ENCODE peak calls at places on chromosome 11, in eight cellular contexts. W is uterus, X is dorsolateral prefrontal cortex, N is Peyer's patch, V is cardiac fibroblast, L is sigmoid colon, E is A673, S is astrocyte. Y is an unnamed sample.

GRCh38 chr11:131713529-131714134 is 343.2 kb downstream of the NTM start:
- DNase-seq in W (no peak), X (no peak), N (no peak), V (no peak), L (no peak), E (no peak), S (no peak), Y (no peak)

GRCh38 chr11:62540804-62541671 is 5.6 kb downstream of the AHNAK start:
- DNase-seq in W (peak; percentile 62), X (no peak), N (peak; percentile 74), V (no peak), L (peak; percentile 75), E (no peak), S (no peak), Y (no peak)

GRCh38 chr11:126943319-126943718 is 57.3 kb downstream of the KIRREL3 start:
- DNase-seq in W (no peak), X (no peak), N (no peak), V (no peak), L (no peak), E (no peak), S (no peak), Y (no peak)

GRCh38 chr11:35932641-35933571 is 11.0 kb upstream of the LDLRAD3 start:
- DNase-seq in W (no peak), X (no peak), N (no peak), V (peak; percentile 33), L (no peak), E (no peak), S (no peak), Y (peak; percentile 16)

GRCh38 chr11:22677153-22677890 is 10.9 kb downstream of the GAS2 start:
- DNase-seq in W (no peak), X (no peak), N (no peak), V (no peak), L (no peak), E (no peak), S (no peak), Y (no peak)

GRCh38 chr11:118658372-118659313 is 20.8 kb downstream of the TREH start:
- DNase-seq in W (no peak), X (no peak), N (no peak), V (no peak), L (no peak), E (no peak), S (no peak), Y (no peak)

GRCh38 chr11:2298795-2299747 is 2.6 kb downstream of the C11orf21 start:
- DNase-seq in W (no peak), X (no peak), N (peak; percentile 54), V (peak; percentile 23), L (no peak), E (no peak), S (no peak), Y (no peak)

GRCh38 chr11:66281001-66281400 is 3.0 kb downstream of the CNIH2 start:
- DNase-seq in W (no peak), X (no peak), N (no peak), V (no peak), L (no peak), E (no peak), S (no peak), Y (no peak)

GRCh38 chr11:47460571-47461235 is 11.8 kb upstream of the RAPSN start:
- DNase-seq in W (no peak), X (no peak), N (no peak), V (no peak), L (no peak), E (no peak), S (no peak), Y (no peak)

GRCh38 chr11:18715476-18715875 is 10.5 kb downstream of the IGSF22 start:
- DNase-seq in W (no peak), X (no peak), N (no peak), V (no peak), L (no peak), E (no peak), S (no peak), Y (no peak)

DNA sequence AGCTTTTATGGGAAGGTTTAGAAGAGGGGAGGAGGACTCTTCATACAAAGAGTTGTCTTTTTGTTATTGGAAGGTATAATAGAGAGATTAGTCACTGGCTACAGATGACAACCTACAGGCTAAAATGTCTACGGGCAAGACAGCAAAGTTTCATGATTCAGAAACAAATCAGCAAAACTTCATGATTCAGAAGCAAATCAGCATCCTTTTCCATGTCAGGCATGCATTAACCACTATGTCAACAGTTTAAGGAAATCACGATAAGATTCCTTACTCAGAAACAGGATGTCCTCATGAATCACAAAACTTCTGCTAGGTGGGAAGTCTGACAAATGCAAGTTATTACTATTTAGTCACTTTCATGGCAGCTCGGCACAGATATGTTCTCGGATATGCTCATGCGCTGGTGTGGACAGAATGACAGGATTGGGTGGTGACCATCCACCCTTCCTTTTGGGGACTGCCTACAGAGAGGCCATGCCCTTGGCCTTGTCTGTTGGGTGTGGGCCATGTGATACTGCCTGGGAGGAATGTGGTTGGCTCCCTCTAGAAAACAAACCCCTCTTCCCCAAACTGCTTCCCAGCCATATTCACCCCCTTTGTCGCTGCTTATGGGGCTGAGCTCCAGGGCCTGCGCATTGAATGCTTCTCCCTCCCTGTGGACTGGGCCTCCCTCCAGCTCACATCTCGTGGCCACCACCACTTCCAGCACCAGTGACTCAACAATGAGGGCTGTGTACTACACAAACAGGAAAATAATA is 10.2 kb downstream of the C11orf91 start:
- DNase-seq in W (peak; percentile 76), X (peak; percentile 43), N (peak; percentile 58), V (peak; percentile 94), L (peak; percentile 89), E (no peak), S (peak; percentile 100), Y (peak; percentile 99)
- H3K4me3 ChIP-seq in W (no peak overlapping the region), X (no peak overlapping the region), N (no peak overlapping the region), V (no peak overlapping the region), L (no peak overlapping the region), E (no peak overlapping the region), S (no peak overlapping the region), Y (no peak overlapping the region)

DNA sequence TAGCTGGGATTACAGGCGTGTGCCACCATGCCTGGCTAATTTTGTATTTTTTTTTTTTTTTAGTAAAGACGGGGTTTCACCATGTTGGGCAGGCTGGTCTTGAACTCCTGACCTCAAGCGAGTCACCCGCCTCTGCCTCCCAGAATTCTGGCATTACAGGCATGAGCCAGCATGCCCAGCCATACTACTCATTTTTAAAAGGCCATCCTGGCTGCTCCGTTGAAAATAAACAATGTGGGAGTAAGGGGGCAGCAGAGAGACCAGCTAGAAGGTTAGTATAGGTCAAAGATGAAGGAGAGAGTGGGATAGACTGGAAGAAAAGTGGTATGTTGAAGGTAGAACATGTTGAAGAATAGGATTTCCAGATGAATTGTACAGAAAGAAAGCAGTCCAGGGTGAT is 17.6 kb upstream of the LIN7C start:
- DNase-seq in W (no peak), X (no peak), N (no peak), V (peak; percentile 38), L (no peak), E (peak; percentile 42), S (peak; percentile 42), Y (peak; percentile 30)
- TF ChIP-seq CTCF in W (no peak), X (no peak), N (no peak), V (peak; percentile 34), L (no peak), E (peak; percentile 52), S (peak; percentile 12), Y (peak; percentile 33)

GRCh38 chr11:69014084-69014935 is 1.3 kb upstream of the MRGPRF start:
- DNase-seq in W (peak; percentile 91), X (no peak), N (peak; percentile 72), V (no peak), L (peak; percentile 96), E (no peak), S (no peak), Y (no peak)
- H3K4me3 ChIP-seq in W (peak overlapping the region; percentile 61), X (peak overlapping the region; percentile 46), N (peak overlapping the region; percentile 57), V (no peak overlapping the region), L (peak overlapping the region; percentile 75), E (peak overlapping the region; percentile 36), S (no peak overlapping the region), Y (no peak overlapping the region)

GRCh38 chr11:19905280-19905853 is 192.7 kb downstream of the NAV2 start:
- DNase-seq in W (no peak), X (no peak), N (no peak), V (peak; percentile 80), L (no peak), E (peak; percentile 28), S (peak; percentile 50), Y (peak; percentile 79)
- TF ChIP-seq CTCF in W (peak; percentile 46), X (peak; percentile 64), N (peak; percentile 52), V (peak; percentile 49), L (peak; percentile 61), E (peak; percentile 60), S (peak; percentile 61), Y (peak; percentile 63)

GRCh38 chr11:75814369-75814685 is 683 bp upstream of the UVRAG start:
- DNase-seq in W (no peak), X (no peak), N (no peak), V (no peak), L (no peak), E (no peak), S (no peak), Y (no peak)

GRCh38 chr11:75814686-75815344 is at the start of gene UVRAG:
- DNase-seq in W (peak; percentile 99), X (peak; percentile 98), N (peak; percentile 99), V (peak; percentile 100), L (peak; percentile 99), E (peak; percentile 99), S (peak; percentile 99), Y (peak; percentile 100)

GRCh38 chr11:75813126-75813525 is 1.9 kb upstream of the UVRAG start:
- DNase-seq in W (no peak), X (no peak), N (peak; percentile 35), V (no peak), L (no peak), E (no peak), S (no peak), Y (no peak)

GRCh38 chr11:75812542-75813040 is 2.4 kb upstream of the UVRAG start:
- DNase-seq in W (no peak), X (no peak), N (peak; percentile 29), V (no peak), L (no peak), E (no peak), S (no peak), Y (no peak)

GRCh38 chr11:75813622-75814039 is 1.4 kb upstream of the UVRAG start:
- DNase-seq in W (no peak), X (no peak), N (no peak), V (peak; percentile 37), L (no peak), E (no peak), S (peak; percentile 23), Y (no peak)
- H3K4me3 ChIP-seq in W (no peak overlapping the region), X (peak overlapping the region; percentile 71), N (no peak overlapping the region), V (no peak overlapping the region), L (no peak overlapping the region), E (no peak overlapping the region), S (no peak overlapping the region), Y (no peak overlapping the region)

GRCh38 chr11:85114786-85115185 is 512.4 kb downstream of the DLG2 start:
- DNase-seq in W (no peak), X (no peak), N (no peak), V (no peak), L (no peak), E (no peak), S (peak; percentile 2), Y (no peak)

GRCh38 chr11:85118151-85118550 is 509.0 kb downstream of the DLG2 start:
- DNase-seq in W (no peak), X (no peak), N (no peak), V (no peak), L (no peak), E (no peak), S (peak; percentile 33), Y (no peak)

GRCh38 chr11:85115798-85116197 is 511.3 kb downstream of the DLG2 start:
- DNase-seq in W (no peak), X (no peak), N (no peak), V (no peak), L (no peak), E (no peak), S (peak; percentile 4), Y (no peak)
- TF ChIP-seq CTCF in W (no peak), X (no peak), N (no peak), V (no peak), L (no peak), E (no peak), S (no peak), Y (no peak)